ENCODE peak calls at places on chromosomes 2 and 18, in four cellular contexts. One of them, this sample, is unnamed.
A peak's percentile ranks its signal among the peaks of the same experiment; 100 is the strongest.

GRCh38 chr2:232436381-232437129 is 19.4 kb upstream of the ALPI start:
- DNase-seq in AG04450: no peak
- DNase-seq in retinal pigment epithelial cell: no peak
- DNase-seq in adipocyte: no peak
- DNase-seq in this sample: no peak

GRCh38 chr18:12890500-12890899 is 6.5 kb upstream of the PTPN2 start:
- DNase-seq in AG04450: no peak
- DNase-seq in adipocyte: no peak
- DNase-seq in retinal pigment epithelial cell: no peak
- DNase-seq in this sample: no peak

GRCh38 chr18:2657043-2657512 is 1.6 kb downstream of the SMCHD1 start:
- DNase-seq in retinal pigment epithelial cell: no peak
- DNase-seq in AG04450: no peak
- DNase-seq in adipocyte: peak; percentile 31
- DNase-seq in this sample: no peak

GRCh38 chr2:112149866-112150435 is 11.8 kb downstream of the FBLN7 start:
- DNase-seq in AG04450: no peak
- DNase-seq in retinal pigment epithelial cell: no peak
- DNase-seq in adipocyte: no peak
- DNase-seq in this sample: no peak

GRCh38 chr2:142285480-142285879 is 154.7 kb upstream of the LRP1B start:
- DNase-seq in adipocyte: no peak
- DNase-seq in retinal pigment epithelial cell: no peak
- DNase-seq in AG04450: no peak
- DNase-seq in this sample: no peak

GRCh38 chr2:224466315-224466714 is 64.4 kb upstream of the FAM124B start:
- DNase-seq in retinal pigment epithelial cell: no peak
- DNase-seq in adipocyte: no peak
- DNase-seq in AG04450: no peak
- DNase-seq in this sample: no peak

GRCh38 chr2:218406949-218407703 is 7.5 kb downstream of the CTDSP1 start:
- DNase-seq in retinal pigment epithelial cell: no peak
- DNase-seq in adipocyte: peak; percentile 67
- DNase-seq in AG04450: no peak
- DNase-seq in this sample: peak; percentile 60

GRCh38 chr2:9143264-9143815 is 63.3 kb upstream of the ASAP2 start:
- DNase-seq in retinal pigment epithelial cell: no peak
- DNase-seq in adipocyte: no peak
- DNase-seq in AG04450: no peak
- DNase-seq in this sample: no peak

GRCh38 chr2:108594132-108594981 is 60.1 kb downstream of the LIMS1 start:
- DNase-seq in AG04450: no peak
- DNase-seq in retinal pigment epithelial cell: peak; percentile 71
- DNase-seq in adipocyte: peak; percentile 81
- DNase-seq in this sample: peak; percentile 78

GRCh38 chr2:200765139-200765951 is 46.4 kb upstream of the BZW1 start:
- DNase-seq in retinal pigment epithelial cell: no peak
- DNase-seq in AG04450: peak; percentile 81
- DNase-seq in adipocyte: peak; percentile 71
- DNase-seq in this sample: peak; percentile 94

GRCh38 chr2:74876081-74876886 is 42.4 kb downstream of the HK2 start:
- DNase-seq in adipocyte: peak; percentile 91
- DNase-seq in AG04450: no peak
- DNase-seq in retinal pigment epithelial cell: no peak
- DNase-seq in this sample: no peak

GRCh38 chr18:12010187-12010802 is 29.0 kb downstream of the IMPA2 start:
- DNase-seq in adipocyte: no peak
- DNase-seq in retinal pigment epithelial cell: no peak
- DNase-seq in AG04450: no peak
- DNase-seq in this sample: no peak

GRCh38 chr18:27185025-27185763 is at the start of gene CHST9:
- DNase-seq in AG04450: no peak
- DNase-seq in retinal pigment epithelial cell: no peak
- DNase-seq in adipocyte: no peak
- DNase-seq in this sample: no peak
- H3K4me3 ChIP-seq in AG04450: no peak within 1 kb of the TSS
- H3K4me3 ChIP-seq in retinal pigment epithelial cell: peak within 1 kb of the TSS; percentile 38
- H3K4me3 ChIP-seq in adipocyte: no peak within 1 kb of the TSS
- H3K4me3 ChIP-seq in this sample: no peak within 1 kb of the TSS

GRCh38 chr2:70939001-70939846 is 3.5 kb downstream of the ATP6V1B1 start:
- DNase-seq in retinal pigment epithelial cell: no peak
- DNase-seq in adipocyte: no peak
- DNase-seq in AG04450: no peak
- DNase-seq in this sample: no peak
- H3K4me3 ChIP-seq in retinal pigment epithelial cell: no peak overlapping the region
- H3K4me3 ChIP-seq in adipocyte: no peak overlapping the region
- H3K4me3 ChIP-seq in AG04450: no peak overlapping the region
- H3K4me3 ChIP-seq in this sample: no peak overlapping the region

GRCh38 chr2:219574509-219575311 is 2.6 kb downstream of the INHA start:
- DNase-seq in retinal pigment epithelial cell: no peak
- DNase-seq in AG04450: no peak
- DNase-seq in adipocyte: no peak
- DNase-seq in this sample: no peak
- H3K4me3 ChIP-seq in retinal pigment epithelial cell: no peak overlapping the region
- H3K4me3 ChIP-seq in AG04450: no peak overlapping the region
- H3K4me3 ChIP-seq in adipocyte: no peak overlapping the region
- H3K4me3 ChIP-seq in this sample: no peak overlapping the region

DNA sequence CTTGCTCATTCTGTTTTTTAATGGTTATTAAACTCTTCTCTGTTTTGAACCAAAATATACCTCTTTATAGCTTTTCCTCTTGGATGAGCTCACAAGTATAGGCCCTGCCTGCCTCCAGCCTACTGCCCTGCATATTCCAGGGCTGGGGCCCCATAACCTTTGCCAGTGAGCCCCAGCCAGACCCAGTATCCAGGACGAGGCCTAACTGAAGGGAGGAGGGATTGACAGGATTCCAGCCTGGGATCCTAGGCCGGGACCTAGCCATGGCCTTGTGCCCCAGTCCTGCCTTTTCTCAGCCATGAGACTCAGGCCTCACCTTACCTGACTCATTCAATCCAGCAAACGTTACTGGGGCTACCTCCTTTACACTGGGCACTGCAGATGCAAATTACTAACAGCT is 159.2 kb downstream of the DDX1 start:
- DNase-seq in retinal pigment epithelial cell: no peak
- DNase-seq in AG04450: no peak
- DNase-seq in adipocyte: no peak
- DNase-seq in this sample: no peak
- H3K4me3 ChIP-seq in retinal pigment epithelial cell: no peak overlapping the region
- H3K4me3 ChIP-seq in AG04450: no peak overlapping the region
- H3K4me3 ChIP-seq in adipocyte: no peak overlapping the region
- H3K4me3 ChIP-seq in this sample: no peak overlapping the region

This sample was measured in HFF-Myc.